ENCODE peak calls at places on chromosomes 5 and 9, in six cellular contexts. T is AG20443; V is effector CD8-positive, alpha-beta T cell; R is GM03348; F is choroid plexus epithelial cell; J is testis. S is an unnamed sample.

GRCh38 chr5:89037090-89037489 is 154.1 kb upstream of the MEF2C start:
- DNase-seq in T (peak; percentile 57), R (peak; percentile 6), J (no peak), F (peak; percentile 60), V (no peak), S (peak; percentile 93)

GRCh38 chr9:13568851-13569618 is 289.5 kb upstream of the MPDZ start:
- DNase-seq in R (peak; percentile 11), T (peak; percentile 11), V (no peak), F (no peak), J (no peak), S (no peak)

GRCh38 chr9:70298245-70298771 is 39.5 kb downstream of the SMC5 start:
- DNase-seq in R (no peak), V (no peak), J (no peak), T (no peak), F (no peak), S (no peak)

GRCh38 chr5:25892251-25892650 is 1146.1 kb downstream of the CDH9 start:
- DNase-seq in J (no peak), T (no peak), R (no peak), V (no peak), F (no peak), S (no peak)

GRCh38 chr5:6979061-6979460 is 265.8 kb downstream of the TENT4A start:
- DNase-seq in V (no peak), T (no peak), F (no peak), R (no peak), J (no peak), S (no peak)

GRCh38 chr5:73826761-73827450 is 200.9 kb downstream of the ARHGEF28 start:
- DNase-seq in F (peak; percentile 96), T (peak; percentile 61), R (peak; percentile 55), J (peak; percentile 73), V (no peak), S (peak; percentile 83)

GRCh38 chr9:70111641-70112236 is 68.1 kb downstream of the MAMDC2 start:
- DNase-seq in J (no peak), V (no peak), R (no peak), T (no peak), F (no peak), S (no peak)

GRCh38 chr9:69484023-69484422 is 159.0 kb downstream of the ENTREP1 start:
- DNase-seq in F (no peak), V (no peak), R (no peak), T (no peak), J (no peak), S (no peak)

GRCh38 chr5:20572560-20572959 is 584.6 kb upstream of the CDH18 start:
- DNase-seq in J (no peak), V (no peak), F (peak; percentile 88), R (peak; percentile 19), T (no peak), S (no peak)

GRCh38 chr5:109755761-109756160 is 66.0 kb downstream of the MAN2A1 start:
- DNase-seq in R (no peak), F (no peak), J (no peak), V (no peak), T (no peak), S (no peak)

GRCh38 chr5:110880413-110880812 is 141.6 kb downstream of the SLC25A46 start:
- DNase-seq in R (no peak), T (no peak), J (no peak), F (peak; percentile 93), V (no peak), S (peak; percentile 94)

GRCh38 chr9:86405926-86406325 is 51.7 kb upstream of the TUT7 start:
- DNase-seq in F (peak; percentile 95), V (no peak), T (peak; percentile 82), J (peak; percentile 23), R (peak; percentile 74), S (peak; percentile 92)

GRCh38 chr9:128414461-128414860 is 6.2 kb upstream of the CERCAM start:
- DNase-seq in R (no peak), J (no peak), V (no peak), F (no peak), T (no peak), S (no peak)

GRCh38 chr5:142357469-142358090 is 32.8 kb upstream of the SPRY4 start:
- DNase-seq in V (no peak), T (no peak), R (no peak), J (peak; percentile 24), F (peak; percentile 74), S (peak; percentile 27)

GRCh38 chr9:94697972-94698581 is 28.4 kb upstream of the AOPEP start:
- DNase-seq in T (peak; percentile 37), R (no peak), F (peak; percentile 52), J (no peak), V (no peak), S (no peak)

GRCh38 chr9:91803143-91803940 is 146.7 kb downstream of the ROR2 start:
- DNase-seq in V (no peak), T (peak; percentile 64), R (peak; percentile 56), J (no peak), F (peak; percentile 79), S (peak; percentile 76)

GRCh38 chr5:62572918-62573514 is 5.6 kb upstream of the LRRC70 start:
- DNase-seq in V (no peak), R (no peak), J (no peak), T (no peak), F (no peak), S (no peak)

GRCh38 chr9:23145467-23145866 is 680.6 kb downstream of the ELAVL2 start:
- DNase-seq in J (no peak), T (no peak), R (no peak), V (no peak), F (no peak), S (no peak)

GRCh38 chr5:171131499-171131898 is 177.5 kb upstream of the TLX3 start:
- DNase-seq in R (no peak), T (no peak), V (no peak), F (no peak), J (no peak), S (no peak)

GRCh38 chr5:159416438-159416837 is 86.2 kb upstream of the IL12B start:
- DNase-seq in J (no peak), F (no peak), T (no peak), R (no peak), V (no peak), S (no peak)

GRCh38 chr9:133657120-133657661 is 21.0 kb downstream of the DBH start:
- DNase-seq in F (no peak), V (no peak), T (no peak), R (no peak), J (no peak), S (peak; percentile 10)

GRCh38 chr5:14438195-14438606 is 143.4 kb upstream of the OTULINL start:
- DNase-seq in J (no peak), V (no peak), R (no peak), T (no peak), F (no peak), S (no peak)

GRCh38 chr5:146560205-146560812 is 44.3 kb upstream of the GPR151 start:
- DNase-seq in R (peak; percentile 37), F (peak; percentile 4), T (peak; percentile 55), V (no peak), J (no peak), S (no peak)

GRCh38 chr5:143164557-143164956 is 238.9 kb downstream of the NR3C1 start:
- DNase-seq in F (peak; percentile 21), T (no peak), J (no peak), R (no peak), V (no peak), S (no peak)

GRCh38 chr9:133163559-133164208 is at the start of gene GBGT1:
- DNase-seq in F (peak; percentile 26), T (peak; percentile 72), J (peak; percentile 61), V (no peak), R (peak; percentile 91), S (no peak)

GRCh38 chr5:60077292-60077691 is 183.8 kb upstream of the PDE4D start:
- DNase-seq in V (no peak), T (no peak), R (no peak), F (no peak), J (no peak), S (no peak)

GRCh38 chr5:14444988-14445387 is 136.6 kb upstream of the OTULINL start:
- DNase-seq in T (no peak), F (no peak), J (no peak), V (no peak), R (no peak), S (peak; percentile 48)

S was measured in foreskin fibroblast.